ENCODE peak calls at places on chromosome 21, in nine cellular contexts. A, Z, D, P, Q, O, I, X and F are unnamed samples.

GRCh38 chr21:33025106-33025470 is 647 bp upstream of the OLIG2 start:
- DNase-seq in A (no peak), Z (no peak), D (no peak), P (no peak), Q (no peak), O (no peak), I (peak), X (no peak), F (peak)

GRCh38 chr21:39136711-39137110 is 46.5 kb downstream of the PSMG1 start:
- DNase-seq in A (no peak), Z (no peak), D (no peak), P (no peak), Q (no peak), O (no peak), I (no peak), X (no peak), F (no peak)

GRCh38 chr21:40385883-40386282 is 461.1 kb downstream of the DSCAM start:
- DNase-seq in A (no peak), Z (no peak), D (no peak), P (no peak), Q (no peak), O (no peak), I (no peak), X (no peak), F (no peak)

GRCh38 chr21:36120304-36120902 is 14.5 kb upstream of the CBR3 start:
- DNase-seq in A (peak), Z (no peak), D (no peak), P (peak), Q (no peak), O (peak), I (no peak), X (no peak), F (no peak)

GRCh38 chr21:16205527-16205926 is 475.7 kb downstream of the USP25 start:
- DNase-seq in A (no peak), Z (no peak), D (no peak), P (no peak), Q (no peak), O (no peak), I (no peak), X (no peak), F (no peak)

GRCh38 chr21:32413697-32414578 is 1.4 kb downstream of the EVA1C start:
- DNase-seq in A (peak), Z (no peak), D (no peak), P (peak), Q (no peak), O (no peak), I (no peak), X (no peak), F (peak)

GRCh38 chr21:45488839-45489479 is 53.3 kb downstream of the SLC19A1 start:
- DNase-seq in A (no peak), Z (no peak), D (no peak), P (no peak), Q (no peak), O (no peak), I (peak), X (no peak), F (peak)

GRCh38 chr21:39137248-39138186 is 45.7 kb downstream of the PSMG1 start:
- DNase-seq in A (no peak), Z (no peak), D (no peak), P (peak), Q (no peak), O (no peak), I (peak), X (no peak), F (peak)

GRCh38 chr21:36511484-36512227 is 31.7 kb upstream of the CLDN14 start:
- DNase-seq in A (no peak), Z (no peak), D (no peak), P (peak), Q (no peak), O (no peak), I (no peak), X (no peak), F (no peak)

GRCh38 chr21:43362306-43362927 is 64.5 kb downstream of the SIK1 start:
- DNase-seq in A (peak), Z (peak), D (no peak), P (peak), Q (peak), O (peak), I (peak), X (no peak), F (peak)

GRCh38 chr21:19523731-19524130 is 1120.1 kb upstream of the TMPRSS15 start:
- DNase-seq in A (no peak), Z (no peak), D (peak), P (no peak), Q (no peak), O (no peak), I (no peak), X (no peak), F (no peak)

GRCh38 chr21:16363563-16363962 is 633.8 kb downstream of the USP25 start:
- DNase-seq in A (no peak), Z (no peak), D (no peak), P (no peak), Q (no peak), O (no peak), I (no peak), X (no peak), F (no peak)

GRCh38 chr21:42614391-42614790 is 39.0 kb upstream of the PDE9A start:
- DNase-seq in A (no peak), Z (peak), D (no peak), P (no peak), Q (peak), O (no peak), I (no peak), X (no peak), F (no peak)

GRCh38 chr21:45293726-45294401 is 6.2 kb upstream of the POFUT2 start:
- DNase-seq in A (peak), Z (no peak), D (no peak), P (no peak), Q (peak), O (peak), I (no peak), X (no peak), F (peak)

GRCh38 chr21:42330380-42331336 is 15.4 kb upstream of the TFF3 start:
- DNase-seq in A (no peak), Z (no peak), D (no peak), P (no peak), Q (no peak), O (no peak), I (no peak), X (no peak), F (no peak)

GRCh38 chr21:38716942-38717341 is 88.8 kb upstream of the ETS2 start:
- DNase-seq in A (no peak), Z (no peak), D (no peak), P (no peak), Q (no peak), O (no peak), I (no peak), X (no peak), F (no peak)

GRCh38 chr21:46001821-46002681 is 20.5 kb downstream of the COL6A1 start:
- DNase-seq in A (peak), Z (no peak), D (no peak), P (no peak), Q (no peak), O (peak), I (no peak), X (no peak), F (no peak)

GRCh38 chr21:37560385-37560784 is 193.8 kb downstream of the DYRK1A start:
- DNase-seq in A (no peak), Z (no peak), D (no peak), P (no peak), Q (no peak), O (peak), I (no peak), X (no peak), F (no peak)

GRCh38 chr21:46118305-46118870 is 20.5 kb downstream of the COL6A2 start:
- DNase-seq in A (peak), Z (no peak), D (no peak), P (no peak), Q (no peak), O (peak), I (no peak), X (no peak), F (peak)

GRCh38 chr21:29155118-29155932 is 24.9 kb downstream of the MAP3K7CL start:
- DNase-seq in A (peak), Z (no peak), D (no peak), P (peak), Q (no peak), O (peak), I (peak), X (no peak), F (peak)

GRCh38 chr21:44467859-44468195 is 12.5 kb downstream of the LRRC3 start:
- DNase-seq in A (no peak), Z (no peak), D (no peak), P (no peak), Q (no peak), O (no peak), I (no peak), X (no peak), F (no peak)

GRCh38 chr21:26280715-26281310 is 110.2 kb upstream of the APP start:
- DNase-seq in A (no peak), Z (no peak), D (no peak), P (no peak), Q (no peak), O (no peak), I (peak), X (no peak), F (peak)

GRCh38 chr21:24045775-24046215 is 1561.5 kb downstream of the MRPL39 start:
- DNase-seq in A (peak), Z (no peak), D (peak), P (peak), Q (peak), O (peak), I (peak), X (no peak), F (no peak)

GRCh38 chr21:29470397-29470796 is 171.7 kb downstream of the BACH1 start:
- DNase-seq in A (no peak), Z (no peak), D (no peak), P (no peak), Q (no peak), O (no peak), I (no peak), X (no peak), F (no peak)

GRCh38 chr21:42650033-42650370 is 3.4 kb upstream of the PDE9A start:
- DNase-seq in A (peak), Z (no peak), D (no peak), P (no peak), Q (no peak), O (peak), I (no peak), X (no peak), F (peak)

GRCh38 chr21:37751268-37751975 is 164.8 kb downstream of the KCNJ6 start:
- DNase-seq in A (no peak), Z (no peak), D (no peak), P (peak), Q (no peak), O (no peak), I (no peak), X (no peak), F (no peak)

GRCh38 chr21:27590271-27590670 is 623.4 kb upstream of the ADAMTS5 start:
- DNase-seq in A (peak), Z (no peak), D (no peak), P (peak), Q (no peak), O (peak), I (peak), X (no peak), F (no peak)

GRCh38 chr21:42672699-42673458 is 19.5 kb downstream of the PDE9A start:
- DNase-seq in A (no peak), Z (no peak), D (no peak), P (peak), Q (no peak), O (no peak), I (no peak), X (no peak), F (peak)

GRCh38 chr21:28333455-28334108 is 659.1 kb downstream of the LTN1 start:
- DNase-seq in A (no peak), Z (no peak), D (no peak), P (peak), Q (no peak), O (no peak), I (no peak), X (no peak), F (no peak)

GRCh38 chr21:32727728-32728454 is at the start of gene SYNJ1:
- DNase-seq in A (peak), Z (peak), D (peak), P (peak), Q (peak), O (peak), I (peak), X (peak), F (peak)